ENCODE peak calls at places on chromosome 6, in five cellular contexts. One of them, this sample, is unnamed.

GRCh38 chr6:123745877-123746276 is 57.8 kb upstream of the NKAIN2 start:
- DNase-seq in mesothelial cell of epicardium: no peak
- DNase-seq in non-pigmented ciliary epithelial cell: peak
- DNase-seq in PC-9: no peak
- DNase-seq in T-helper 1 cell: no peak
- DNase-seq in this sample: no peak

GRCh38 chr6:166940643-166941068 is 15.7 kb downstream of the RNASET2 start:
- DNase-seq in mesothelial cell of epicardium: no peak
- DNase-seq in non-pigmented ciliary epithelial cell: no peak
- DNase-seq in PC-9: peak
- DNase-seq in T-helper 1 cell: no peak
- DNase-seq in this sample: no peak

GRCh38 chr6:164370773-164371172 is 938.6 kb downstream of the C6orf118 start:
- DNase-seq in mesothelial cell of epicardium: no peak
- DNase-seq in non-pigmented ciliary epithelial cell: no peak
- DNase-seq in PC-9: no peak
- DNase-seq in T-helper 1 cell: no peak
- DNase-seq in this sample: no peak

GRCh38 chr6:49326337-49326736 is 136.7 kb downstream of the MMUT start:
- DNase-seq in mesothelial cell of epicardium: no peak
- DNase-seq in non-pigmented ciliary epithelial cell: peak
- DNase-seq in PC-9: no peak
- DNase-seq in T-helper 1 cell: no peak
- DNase-seq in this sample: no peak

GRCh38 chr6:158819213-158819976 is at the start of gene EZR:
- DNase-seq in mesothelial cell of epicardium: peak
- DNase-seq in non-pigmented ciliary epithelial cell: no peak
- DNase-seq in PC-9: peak
- DNase-seq in T-helper 1 cell: peak
- DNase-seq in this sample: peak

GRCh38 chr6:157226026-157226639 is 97.2 kb downstream of the TMEM242 start:
- DNase-seq in mesothelial cell of epicardium: no peak
- DNase-seq in non-pigmented ciliary epithelial cell: no peak
- DNase-seq in PC-9: no peak
- DNase-seq in T-helper 1 cell: no peak
- DNase-seq in this sample: no peak

GRCh38 chr6:11217360-11218076 is 14.9 kb downstream of the NEDD9 start:
- DNase-seq in mesothelial cell of epicardium: no peak
- DNase-seq in non-pigmented ciliary epithelial cell: no peak
- DNase-seq in PC-9: no peak
- DNase-seq in T-helper 1 cell: no peak
- DNase-seq in this sample: no peak

GRCh38 chr6:1027795-1028569 is 283.9 kb upstream of the FOXQ1 start:
- DNase-seq in mesothelial cell of epicardium: no peak
- DNase-seq in non-pigmented ciliary epithelial cell: no peak
- DNase-seq in PC-9: no peak
- DNase-seq in T-helper 1 cell: no peak
- DNase-seq in this sample: no peak

GRCh38 chr6:1917628-1918371 is 308.1 kb downstream of the FOXC1 start:
- DNase-seq in mesothelial cell of epicardium: no peak
- DNase-seq in non-pigmented ciliary epithelial cell: peak
- DNase-seq in PC-9: peak
- DNase-seq in T-helper 1 cell: no peak
- DNase-seq in this sample: no peak

GRCh38 chr6:41767112-41767946 is 12.4 kb downstream of the FRS3 start:
- DNase-seq in mesothelial cell of epicardium: peak
- DNase-seq in non-pigmented ciliary epithelial cell: no peak
- DNase-seq in PC-9: peak
- DNase-seq in T-helper 1 cell: no peak
- DNase-seq in this sample: no peak

GRCh38 chr6:5152417-5152816 is 67.3 kb downstream of the PPP1R3G start:
- DNase-seq in mesothelial cell of epicardium: no peak
- DNase-seq in non-pigmented ciliary epithelial cell: no peak
- DNase-seq in PC-9: no peak
- DNase-seq in T-helper 1 cell: no peak
- DNase-seq in this sample: no peak

GRCh38 chr6:27422651-27423332 is 34.2 kb downstream of the ZNF391 start:
- DNase-seq in mesothelial cell of epicardium: no peak
- DNase-seq in non-pigmented ciliary epithelial cell: no peak
- DNase-seq in PC-9: no peak
- DNase-seq in T-helper 1 cell: no peak
- DNase-seq in this sample: no peak

GRCh38 chr6:170374571-170375444 is 68.2 kb downstream of the FAM120B start:
- DNase-seq in mesothelial cell of epicardium: no peak
- DNase-seq in non-pigmented ciliary epithelial cell: no peak
- DNase-seq in PC-9: no peak
- DNase-seq in T-helper 1 cell: no peak
- DNase-seq in this sample: no peak

GRCh38 chr6:26514984-26515383 is 14.9 kb downstream of the BTN1A1 start:
- DNase-seq in mesothelial cell of epicardium: no peak
- DNase-seq in non-pigmented ciliary epithelial cell: no peak
- DNase-seq in PC-9: no peak
- DNase-seq in T-helper 1 cell: no peak
- DNase-seq in this sample: no peak

GRCh38 chr6:39209360-39209811 is 19.9 kb downstream of the KCNK5 start:
- DNase-seq in mesothelial cell of epicardium: no peak
- DNase-seq in non-pigmented ciliary epithelial cell: no peak
- DNase-seq in PC-9: peak
- DNase-seq in T-helper 1 cell: no peak
- DNase-seq in this sample: no peak

GRCh38 chr6:29656157-29656556 is 735 bp upstream of the MOG start:
- DNase-seq in mesothelial cell of epicardium: no peak
- DNase-seq in non-pigmented ciliary epithelial cell: no peak
- DNase-seq in PC-9: no peak
- DNase-seq in T-helper 1 cell: no peak
- DNase-seq in this sample: no peak

GRCh38 chr6:39416728-39417127 is 94.2 kb upstream of the KCNK16 start:
- DNase-seq in mesothelial cell of epicardium: no peak
- DNase-seq in non-pigmented ciliary epithelial cell: no peak
- DNase-seq in PC-9: peak
- DNase-seq in T-helper 1 cell: no peak
- DNase-seq in this sample: no peak

GRCh38 chr6:143843689-143844405 is 709 bp downstream of the LTV1 start:
- DNase-seq in mesothelial cell of epicardium: no peak
- DNase-seq in non-pigmented ciliary epithelial cell: no peak
- DNase-seq in PC-9: no peak
- DNase-seq in T-helper 1 cell: no peak
- DNase-seq in this sample: peak

GRCh38 chr6:116016846-116017545 is 43.7 kb downstream of the FRK start:
- DNase-seq in mesothelial cell of epicardium: no peak
- DNase-seq in non-pigmented ciliary epithelial cell: no peak
- DNase-seq in PC-9: no peak
- DNase-seq in T-helper 1 cell: no peak
- DNase-seq in this sample: no peak

GRCh38 chr6:145829102-145829501 is 14.5 kb upstream of the FBXO30 start:
- DNase-seq in mesothelial cell of epicardium: no peak
- DNase-seq in non-pigmented ciliary epithelial cell: no peak
- DNase-seq in PC-9: no peak
- DNase-seq in T-helper 1 cell: no peak
- DNase-seq in this sample: no peak

GRCh38 chr6:111626446-111626845 is 20.8 kb upstream of the TRAF3IP2 start:
- DNase-seq in mesothelial cell of epicardium: no peak
- DNase-seq in non-pigmented ciliary epithelial cell: no peak
- DNase-seq in PC-9: no peak
- DNase-seq in T-helper 1 cell: no peak
- DNase-seq in this sample: no peak

GRCh38 chr6:111605100-111605748 is 454 bp downstream of the TRAF3IP2 start:
- DNase-seq in mesothelial cell of epicardium: peak
- DNase-seq in non-pigmented ciliary epithelial cell: no peak
- DNase-seq in PC-9: no peak
- DNase-seq in T-helper 1 cell: no peak
- DNase-seq in this sample: no peak

GRCh38 chr6:154638369-154638768 is 94.8 kb upstream of the SCAF8 start:
- DNase-seq in mesothelial cell of epicardium: no peak
- DNase-seq in non-pigmented ciliary epithelial cell: peak
- DNase-seq in PC-9: no peak
- DNase-seq in T-helper 1 cell: no peak
- DNase-seq in this sample: no peak

GRCh38 chr6:89116702-89117101 is 1.2 kb downstream of the SRSF12 start:
- DNase-seq in mesothelial cell of epicardium: no peak
- DNase-seq in non-pigmented ciliary epithelial cell: no peak
- DNase-seq in PC-9: no peak
- DNase-seq in T-helper 1 cell: no peak
- DNase-seq in this sample: no peak

GRCh38 chr6:27026361-27026760 is 221.1 kb upstream of the PRSS16 start:
- DNase-seq in mesothelial cell of epicardium: no peak
- DNase-seq in non-pigmented ciliary epithelial cell: no peak
- DNase-seq in PC-9: no peak
- DNase-seq in T-helper 1 cell: no peak
- DNase-seq in this sample: no peak

GRCh38 chr6:125252891-125253290 is 48.9 kb downstream of the HDDC2 start:
- DNase-seq in mesothelial cell of epicardium: no peak
- DNase-seq in non-pigmented ciliary epithelial cell: no peak
- DNase-seq in PC-9: no peak
- DNase-seq in T-helper 1 cell: no peak
- DNase-seq in this sample: no peak

GRCh38 chr6:52499681-52500239 is 77.1 kb downstream of the TRAM2 start:
- DNase-seq in mesothelial cell of epicardium: no peak
- DNase-seq in non-pigmented ciliary epithelial cell: no peak
- DNase-seq in PC-9: no peak
- DNase-seq in T-helper 1 cell: no peak
- DNase-seq in this sample: no peak

GRCh38 chr6:54717849-54718455 is 128.6 kb upstream of the FAM83B start:
- DNase-seq in mesothelial cell of epicardium: peak
- DNase-seq in non-pigmented ciliary epithelial cell: peak
- DNase-seq in PC-9: peak
- DNase-seq in T-helper 1 cell: no peak
- DNase-seq in this sample: no peak

GRCh38 chr6:37783025-37783825 is 36.3 kb upstream of the ZFAND3 start:
- DNase-seq in mesothelial cell of epicardium: peak
- DNase-seq in non-pigmented ciliary epithelial cell: no peak
- DNase-seq in PC-9: no peak
- DNase-seq in T-helper 1 cell: no peak
- DNase-seq in this sample: no peak

GRCh38 chr6:169328112-169328801 is 74.6 kb upstream of the THBS2 start:
- DNase-seq in mesothelial cell of epicardium: no peak
- DNase-seq in non-pigmented ciliary epithelial cell: no peak
- DNase-seq in PC-9: no peak
- DNase-seq in T-helper 1 cell: no peak
- DNase-seq in this sample: no peak

GRCh38 chr6:18703546-18703945 is 316.4 kb downstream of the RNF144B start:
- DNase-seq in mesothelial cell of epicardium: no peak
- DNase-seq in non-pigmented ciliary epithelial cell: no peak
- DNase-seq in PC-9: no peak
- DNase-seq in T-helper 1 cell: no peak
- DNase-seq in this sample: no peak

GRCh38 chr6:22363166-22363965 is 66.5 kb upstream of the PRL start:
- DNase-seq in mesothelial cell of epicardium: no peak
- DNase-seq in non-pigmented ciliary epithelial cell: no peak
- DNase-seq in PC-9: no peak
- DNase-seq in T-helper 1 cell: no peak
- DNase-seq in this sample: no peak

GRCh38 chr6:125835221-125835744 is 44.5 kb downstream of the NCOA7 start:
- DNase-seq in mesothelial cell of epicardium: no peak
- DNase-seq in non-pigmented ciliary epithelial cell: peak
- DNase-seq in PC-9: no peak
- DNase-seq in T-helper 1 cell: no peak
- DNase-seq in this sample: no peak

GRCh38 chr6:152002306-152002705 is 194.8 kb downstream of the ESR1 start:
- DNase-seq in mesothelial cell of epicardium: no peak
- DNase-seq in non-pigmented ciliary epithelial cell: no peak
- DNase-seq in PC-9: no peak
- DNase-seq in T-helper 1 cell: no peak
- DNase-seq in this sample: no peak

GRCh38 chr6:89021629-89022028 is 58.2 kb upstream of the RNGTT start:
- DNase-seq in mesothelial cell of epicardium: no peak
- DNase-seq in non-pigmented ciliary epithelial cell: no peak
- DNase-seq in PC-9: no peak
- DNase-seq in T-helper 1 cell: no peak
- DNase-seq in this sample: no peak

GRCh38 chr6:75307364-75308004 is 22.9 kb upstream of the TMEM30A start:
- DNase-seq in mesothelial cell of epicardium: no peak
- DNase-seq in non-pigmented ciliary epithelial cell: no peak
- DNase-seq in PC-9: no peak
- DNase-seq in T-helper 1 cell: no peak
- DNase-seq in this sample: no peak

GRCh38 chr6:139699335-139699734 is 324.9 kb upstream of the CITED2 start:
- DNase-seq in mesothelial cell of epicardium: no peak
- DNase-seq in non-pigmented ciliary epithelial cell: no peak
- DNase-seq in PC-9: no peak
- DNase-seq in T-helper 1 cell: no peak
- DNase-seq in this sample: no peak

GRCh38 chr6:160426146-160426545 is 78.0 kb downstream of the SLC22A3 start:
- DNase-seq in mesothelial cell of epicardium: no peak
- DNase-seq in non-pigmented ciliary epithelial cell: no peak
- DNase-seq in PC-9: no peak
- DNase-seq in T-helper 1 cell: no peak
- DNase-seq in this sample: no peak

This sample was measured in T-helper 22 cell.